ENCODE peak calls at places on chromosomes 12 and 14, in seven cellular contexts. P is tibial artery, G is thoracic aorta, L is endothelial cell of umbilical vein, H is fibroblast of lung, D is IMR-90, Y is GM23338. O is an unnamed sample. For H3K27me3, the result is how much of the 10 kb centered on the place peaks cover.

GRCh38 chr12:26723379-26724308 is 109.3 kb downstream of the ITPR2 start:
- DNase-seq in P (peak), G (no peak), L (peak), H (peak), D (peak), Y (no peak), O (peak)

GRCh38 chr14:101076451-101077220 is 173.1 kb upstream of the RTL1 start:
- DNase-seq in P (peak), G (no peak), L (no peak), H (no peak), D (no peak), Y (no peak), O (no peak)

GRCh38 chr12:51368640-51369517 is 22.3 kb downstream of the GALNT6 start:
- DNase-seq in P (no peak), G (no peak), L (peak), H (no peak), D (peak), Y (peak), O (no peak)

GRCh38 chr14:64919215-64919614 is 5.0 kb downstream of the CHURC1 start:
- DNase-seq in P (no peak), G (no peak), L (no peak), H (no peak), D (no peak), Y (no peak), O (no peak)

GRCh38 chr12:104458645-104459555 is 2.2 kb downstream of the CHST11 start:
- DNase-seq in P (peak), G (peak), L (peak), H (no peak), D (no peak), Y (peak), O (peak)

GRCh38 chr12:116319316-116319715 is 41.8 kb upstream of the MED13L start:
- DNase-seq in P (no peak), G (no peak), L (no peak), H (peak), D (peak), Y (no peak), O (no peak)

GRCh38 chr14:55129086-55129427 is at the start of gene LGALS3:
- DNase-seq in P (peak), G (peak), L (peak), H (peak), D (peak), Y (peak), O (peak)

GRCh38 chr14:93959239-93960107 is 16.9 kb downstream of the ASB2 start:
- DNase-seq in P (no peak), G (peak), L (peak), H (peak), D (peak), Y (peak), O (peak)

GRCh38 chr12:130116791-130117190 is 45.5 kb upstream of the FZD10 start:
- DNase-seq in P (no peak), G (no peak), L (no peak), H (no peak), D (no peak), Y (no peak), O (no peak)

GRCh38 chr12:64682572-64683277 is 72.4 kb downstream of the RASSF3 start:
- DNase-seq in P (peak), G (peak), L (peak), H (peak), D (peak), Y (peak), O (no peak)

GRCh38 chr12:15701212-15701611 is 88.0 kb downstream of the EPS8 start:
- DNase-seq in P (no peak), G (no peak), L (peak), H (peak), D (peak), Y (no peak), O (peak)

GRCh38 chr12:15982471-15982870 is 71.3 kb downstream of the DERA start:
- DNase-seq in P (no peak), G (no peak), L (peak), H (peak), D (peak), Y (peak), O (peak)

GRCh38 chr12:29921307-29921706 is 137.6 kb upstream of the TMTC1 start:
- DNase-seq in P (no peak), G (no peak), L (peak), H (peak), D (peak), Y (no peak), O (peak)

GRCh38 chr14:75437201-75438143 is 9.7 kb downstream of the JDP2 start:
- DNase-seq in P (no peak), G (no peak), L (no peak), H (no peak), D (no peak), Y (no peak), O (no peak)

GRCh38 chr12:100995201-100995600 is 200.6 kb downstream of the ANO4 start:
- DNase-seq in P (no peak), G (no peak), L (no peak), H (no peak), D (peak), Y (peak), O (peak)

GRCh38 chr14:34235635-34236300 is 226.3 kb downstream of the SPTSSA start:
- DNase-seq in P (no peak), G (no peak), L (no peak), H (no peak), D (peak), Y (no peak), O (no peak)

GRCh38 chr14:68665792-68666195 is 127.1 kb downstream of the ZFP36L1 start:
- DNase-seq in P (no peak), G (no peak), L (no peak), H (no peak), D (no peak), Y (no peak), O (no peak)

GRCh38 chr12:67514502-67514901 is 134.0 kb upstream of the DYRK2 start:
- DNase-seq in P (no peak), G (no peak), L (no peak), H (no peak), D (no peak), Y (no peak), O (no peak)

GRCh38 chr12:11739980-11740379 is 90.5 kb downstream of the ETV6 start:
- DNase-seq in P (no peak), G (no peak), L (no peak), H (no peak), D (no peak), Y (no peak), O (peak)

GRCh38 chr14:35556548-35556947 is 22.6 kb downstream of the INSM2 start:
- DNase-seq in P (no peak), G (no peak), L (no peak), H (no peak), D (no peak), Y (no peak), O (no peak)

GRCh38 chr12:98059659-98060343 is 455.6 kb upstream of the TMPO start:
- DNase-seq in P (no peak), G (no peak), L (no peak), H (no peak), D (no peak), Y (no peak), O (no peak)

GRCh38 chr12:18752947-18753346 is 15.0 kb downstream of the CAPZA3 start:
- DNase-seq in P (no peak), G (no peak), L (no peak), H (no peak), D (no peak), Y (peak), O (no peak)

GRCh38 chr12:4323400-4323799 is 2.4 kb downstream of the TIGAR start:
- DNase-seq in P (no peak), G (no peak), L (no peak), H (no peak), D (no peak), Y (no peak), O (no peak)

GRCh38 chr12:29725587-29726320 is 58.0 kb downstream of the TMTC1 start:
- DNase-seq in P (peak), G (peak), L (peak), H (peak), D (peak), Y (no peak), O (no peak)

GRCh38 chr12:16150290-16150689 is 127.2 kb downstream of the SLC15A5 start:
- DNase-seq in P (no peak), G (no peak), L (no peak), H (no peak), D (no peak), Y (no peak), O (no peak)

GRCh38 chr14:23492618-23493272 is 23.2 kb downstream of the NGDN start:
- DNase-seq in P (no peak), G (no peak), L (no peak), H (no peak), D (peak), Y (no peak), O (peak)

GRCh38 chr12:34405286-34406227 is 383.3 kb downstream of the ALG10 start:
- DNase-seq in P (peak), G (no peak), L (no peak), H (no peak), D (no peak), Y (no peak), O (no peak)

GRCh38 chr12:18982226-18982949 is 147.1 kb upstream of the PLEKHA5 start:
- DNase-seq in P (no peak), G (no peak), L (no peak), H (no peak), D (no peak), Y (no peak), O (no peak)

GRCh38 chr12:62900686-62901272 is 34.2 kb downstream of the PPM1H start:
- DNase-seq in P (no peak), G (no peak), L (no peak), H (peak), D (no peak), Y (no peak), O (peak)

GRCh38 chr14:97446087-97446486 is 648.9 kb downstream of the VRK1 start:
- DNase-seq in P (no peak), G (no peak), L (no peak), H (no peak), D (no peak), Y (peak), O (no peak)

GRCh38 chr14:80587096-80587724 is 354.3 kb downstream of the CEP128 start:
- DNase-seq in P (no peak), G (no peak), L (peak), H (peak), D (peak), Y (peak), O (peak)

GRCh38 chr14:68701001-68701741 is 91.7 kb downstream of the ZFP36L1 start:
- DNase-seq in P (peak), G (no peak), L (no peak), H (no peak), D (no peak), Y (no peak), O (no peak)

GRCh38 chr12:75722714-75723200 is 211.3 kb upstream of the KRR1 start:
- DNase-seq in P (peak), G (peak), L (peak), H (peak), D (peak), Y (no peak), O (peak)

GRCh38 chr12:87820524-87821194 is 208.5 kb downstream of the C12orf50 start:
- DNase-seq in P (no peak), G (no peak), L (no peak), H (peak), D (peak), Y (no peak), O (peak)

GRCh38 chr12:111137968-111138367 is 217.6 kb upstream of the MYL2 start:
- DNase-seq in P (no peak), G (no peak), L (no peak), H (no peak), D (no peak), Y (no peak), O (no peak)

GRCh38 chr14:92135269-92135668 is 13.5 kb downstream of the CPSF2 start:
- DNase-seq in P (no peak), G (no peak), L (peak), H (peak), D (peak), Y (peak), O (peak)

DNA sequence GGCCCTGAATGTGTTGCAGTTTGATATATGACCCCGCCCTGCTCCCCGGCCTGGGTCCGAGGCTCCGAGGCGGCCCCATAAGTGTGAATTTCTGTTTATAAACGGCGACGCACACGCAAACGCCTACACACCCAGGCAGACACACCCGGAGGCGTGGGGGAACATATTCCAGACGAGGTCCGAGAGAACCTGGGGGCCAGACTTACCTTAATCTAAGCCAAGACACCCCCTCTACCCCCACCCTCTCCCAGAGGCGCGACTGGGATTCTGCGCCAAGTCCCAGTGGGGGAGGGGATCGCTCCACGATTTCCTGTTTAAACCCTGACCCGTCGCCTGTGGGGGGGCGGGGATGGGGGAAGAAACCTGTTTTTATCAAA is 9.6 kb upstream of the HOXC6 start:
- DNase-seq in P (no peak), G (no peak), L (no peak), H (no peak), D (no peak), Y (peak), O (no peak)
- H3K27me3 ChIP-seq in P (under half), G (under half), L (half or more), H (under half), D (half or more), Y (half or more), O (half or more)

GRCh38 chr12:125424909-125425308 is 359.7 kb downstream of the AACS start:
- DNase-seq in P (no peak), G (no peak), L (no peak), H (no peak), D (no peak), Y (peak), O (no peak)
- TF ChIP-seq CTCF in P (no peak), G (no peak), L (no peak), H (no peak), D (no peak), Y (no peak), O (no peak)

DNA sequence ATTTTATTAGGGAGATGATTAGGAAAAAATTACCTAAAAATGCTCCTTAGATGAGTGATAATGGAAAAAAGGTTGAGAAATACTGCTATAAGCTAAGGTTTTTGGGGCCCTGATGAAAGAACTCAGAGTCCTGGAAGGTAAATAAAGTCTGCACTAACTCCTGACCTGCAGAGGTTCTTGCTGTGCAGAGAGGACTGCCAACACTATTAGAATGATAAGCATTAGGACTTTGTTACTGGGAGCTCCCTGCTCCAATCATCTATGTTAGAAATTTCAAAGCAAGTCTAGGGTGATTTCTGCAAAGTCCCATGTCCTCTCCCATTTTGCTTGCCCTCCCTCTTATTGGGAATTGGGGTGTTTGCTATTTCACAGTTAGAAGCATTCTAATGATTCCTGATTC is 112.2 kb downstream of the SMOC1 start:
- DNase-seq in P (no peak), G (no peak), L (no peak), H (no peak), D (no peak), Y (no peak), O (no peak)
- H3K27me3 ChIP-seq in P (under half), G (under half), L (under half), H (under half), D (under half), Y (under half), O (under half)

GRCh38 chr14:99274346-99275221 is 2.6 kb upstream of the BCL11B start:
- DNase-seq in P (peak), G (no peak), L (peak), H (peak), D (peak), Y (peak), O (peak)
- TF ChIP-seq CTCF in P (no peak), G (no peak), L (peak), H (peak), D (peak), Y (peak), O (peak)

GRCh38 chr12:46480724-46481123 is 108.2 kb upstream of the SLC38A2 start:
- DNase-seq in P (no peak), G (no peak), L (peak), H (no peak), D (no peak), Y (no peak), O (no peak)

GRCh38 chr12:46477541-46477940 is 105.0 kb upstream of the SLC38A2 start:
- DNase-seq in P (no peak), G (no peak), L (no peak), H (no peak), D (no peak), Y (no peak), O (no peak)

GRCh38 chr12:46475972-46476645 is 103.5 kb upstream of the SLC38A2 start:
- DNase-seq in P (no peak), G (no peak), L (no peak), H (no peak), D (no peak), Y (no peak), O (no peak)

GRCh38 chr12:46480282-46480681 is 107.7 kb upstream of the SLC38A2 start:
- DNase-seq in P (no peak), G (no peak), L (no peak), H (no peak), D (no peak), Y (no peak), O (peak)

GRCh38 chr12:46478123-46478522 is 105.5 kb upstream of the SLC38A2 start:
- DNase-seq in P (no peak), G (no peak), L (no peak), H (no peak), D (no peak), Y (no peak), O (no peak)
- H3K27me3 ChIP-seq in P (under half), G (under half), L (under half), H (under half), D (under half), Y (under half), O (under half)